ENCODE peak calls at places on chromosome 20, in four cellular contexts. H is cardiac muscle cell, W is GM12865, Y is PC-3. O is an unnamed sample.

GRCh38 chr20:37297066-37297736 is 7.7 kb downstream of the MANBAL start:
- DNase-seq in W (no peak), H (no peak), Y (peak), O (peak)

GRCh38 chr20:59082077-59082740 is 39.6 kb upstream of the PRELID3B start:
- DNase-seq in H (no peak), W (peak), Y (peak), O (no peak)

GRCh38 chr20:59676126-59676876 is 72.0 kb downstream of the PHACTR3 start:
- DNase-seq in W (no peak), H (no peak), Y (no peak), O (no peak)

GRCh38 chr20:61808497-61808896 is 257.2 kb downstream of the TAF4 start:
- DNase-seq in Y (no peak), W (no peak), H (no peak), O (no peak)

GRCh38 chr20:60108397-60108796 is 150.2 kb downstream of the CDH26 start:
- DNase-seq in W (no peak), H (no peak), Y (no peak), O (peak)

GRCh38 chr20:38432292-38432691 is 2.8 kb downstream of the SNHG17 start:
- DNase-seq in H (no peak), Y (no peak), W (no peak), O (no peak)

GRCh38 chr20:2692036-2692885 is at the start of gene EBF4:
- DNase-seq in Y (no peak), H (peak), W (no peak), O (no peak)

GRCh38 chr20:36462440-36463211 is 78.7 kb upstream of the MYL9 start:
- DNase-seq in H (no peak), Y (peak), W (peak), O (no peak)

GRCh38 chr20:54086444-54087134 is 16.2 kb upstream of the BCAS1 start:
- DNase-seq in H (no peak), W (no peak), Y (no peak), O (peak)

GRCh38 chr20:25277051-25277801 is 29.3 kb downstream of the PYGB start:
- DNase-seq in Y (no peak), H (no peak), W (no peak), O (no peak)

GRCh38 chr20:10596726-10597125 is 77.1 kb downstream of the JAG1 start:
- DNase-seq in W (no peak), Y (peak), H (no peak), O (no peak)

GRCh38 chr20:46419882-46420281 is 13.5 kb upstream of the ELMO2 start:
- DNase-seq in W (no peak), H (no peak), Y (no peak), O (no peak)

GRCh38 chr20:25081065-25081729 is 744 bp downstream of the VSX1 start:
- DNase-seq in W (no peak), Y (no peak), H (peak), O (no peak)

GRCh38 chr20:10332656-10333421 is 101.2 kb downstream of the MKKS start:
- DNase-seq in H (no peak), W (no peak), Y (no peak), O (no peak)

GRCh38 chr20:14410869-14411555 is 73.6 kb upstream of the FLRT3 start:
- DNase-seq in W (no peak), H (no peak), Y (no peak), O (no peak)

GRCh38 chr20:62214067-62214466 is 6.0 kb downstream of the HRH3 start:
- DNase-seq in Y (no peak), H (no peak), W (no peak), O (no peak)

GRCh38 chr20:7195704-7196103 is 428.2 kb downstream of the BMP2 start:
- DNase-seq in H (no peak), W (no peak), Y (peak), O (peak)

GRCh38 chr20:41587956-41588355 is 30.2 kb downstream of the CHD6 start:
- DNase-seq in W (no peak), H (no peak), Y (peak), O (peak)

GRCh38 chr20:57350086-57350710 is 857 bp upstream of the RAE1 start:
- DNase-seq in W (no peak), H (no peak), Y (no peak), O (peak)

GRCh38 chr20:49882171-49882970 is 33.0 kb downstream of the SPATA2 start:
- DNase-seq in Y (no peak), H (no peak), W (no peak), O (no peak)

GRCh38 chr20:14566505-14566904 is 229.1 kb upstream of the FLRT3 start:
- DNase-seq in Y (peak), H (no peak), W (no peak), O (no peak)

GRCh38 chr20:38999217-38999616 is 37.1 kb downstream of the DHX35 start:
- DNase-seq in H (no peak), W (no peak), Y (no peak), O (no peak)

GRCh38 chr20:24573557-24573956 is 104.1 kb downstream of the SYNDIG1 start:
- DNase-seq in Y (no peak), W (no peak), H (no peak), O (no peak)

GRCh38 chr20:46807998-46808397 is 86.6 kb upstream of the EYA2 start:
- DNase-seq in Y (no peak), W (no peak), H (no peak), O (no peak)

GRCh38 chr20:57953638-57954037 is 243.8 kb upstream of the PMEPA1 start:
- DNase-seq in Y (peak), H (no peak), W (no peak), O (no peak)

GRCh38 chr20:63055575-63056235 is 48.9 kb upstream of the BHLHE23 start:
- DNase-seq in H (no peak), Y (no peak), W (no peak), O (no peak)

GRCh38 chr20:31569163-31570020 is 35.7 kb upstream of the ID1 start:
- DNase-seq in H (peak), Y (peak), W (peak), O (no peak)

GRCh38 chr20:38057351-38057972 is 23.9 kb downstream of the RPRD1B start:
- DNase-seq in Y (peak), H (peak), W (peak), O (no peak)

GRCh38 chr20:58692579-58693225 is at the start of gene NPEPL1:
- DNase-seq in W (peak), Y (peak), H (peak), O (no peak)

GRCh38 chr20:53070714-53071392 is 98.7 kb downstream of the TSHZ2 start:
- DNase-seq in Y (no peak), W (peak), H (no peak), O (no peak)

GRCh38 chr20:48574383-48574782 is 253.4 kb downstream of the PREX1 start:
- DNase-seq in W (peak), H (no peak), Y (no peak), O (no peak)

GRCh38 chr20:3768342-3769130 is 983 bp upstream of the ADISSP start:
- DNase-seq in Y (peak), H (peak), W (peak), O (no peak)
- TF ChIP-seq CTCF in Y (peak), H (peak), W (peak), O (peak)

DNA sequence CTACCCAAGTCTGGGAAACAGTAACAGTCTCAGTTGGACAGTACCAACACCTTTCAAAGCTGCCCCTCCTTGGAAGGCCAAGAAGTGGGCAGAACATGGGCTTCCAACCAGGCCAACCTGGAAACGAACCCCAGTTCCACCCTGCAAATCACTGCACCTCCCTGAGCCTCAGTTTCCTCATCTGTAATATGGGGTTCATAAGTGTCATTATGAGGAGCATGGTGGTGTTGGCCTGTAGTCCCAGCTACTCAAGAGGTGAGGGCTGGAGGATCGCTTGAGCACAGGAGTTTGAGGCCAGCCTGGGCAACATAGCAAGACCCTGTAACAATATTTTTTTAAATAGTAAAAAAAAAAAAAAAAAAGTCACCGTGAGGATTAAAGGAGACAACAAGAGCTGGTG is 34.5 kb downstream of the C20orf203 start:
- DNase-seq in W (no peak), H (no peak), Y (no peak), O (no peak)
- TF ChIP-seq CTCF in W (no peak), H (no peak), Y (no peak), O (no peak)

GRCh38 chr20:64278319-64278681 is 22.8 kb downstream of the PCMTD2 start:
- DNase-seq in W (no peak), H (no peak), Y (no peak), O (no peak)
- TF ChIP-seq CTCF in W (no peak), H (no peak), Y (no peak), O (no peak)

GRCh38 chr20:11843289-11843688 is 74.4 kb upstream of the BTBD3 start:
- DNase-seq in W (no peak), Y (no peak), H (no peak), O (no peak)

GRCh38 chr20:11841972-11842461 is 75.7 kb upstream of the BTBD3 start:
- DNase-seq in H (no peak), W (no peak), Y (no peak), O (no peak)

GRCh38 chr20:11833825-11834224 is 83.9 kb upstream of the BTBD3 start:
- DNase-seq in H (no peak), W (no peak), Y (no peak), O (no peak)

GRCh38 chr20:11832397-11832796 is 85.3 kb upstream of the BTBD3 start:
- DNase-seq in W (no peak), H (no peak), Y (no peak), O (no peak)

DNA sequence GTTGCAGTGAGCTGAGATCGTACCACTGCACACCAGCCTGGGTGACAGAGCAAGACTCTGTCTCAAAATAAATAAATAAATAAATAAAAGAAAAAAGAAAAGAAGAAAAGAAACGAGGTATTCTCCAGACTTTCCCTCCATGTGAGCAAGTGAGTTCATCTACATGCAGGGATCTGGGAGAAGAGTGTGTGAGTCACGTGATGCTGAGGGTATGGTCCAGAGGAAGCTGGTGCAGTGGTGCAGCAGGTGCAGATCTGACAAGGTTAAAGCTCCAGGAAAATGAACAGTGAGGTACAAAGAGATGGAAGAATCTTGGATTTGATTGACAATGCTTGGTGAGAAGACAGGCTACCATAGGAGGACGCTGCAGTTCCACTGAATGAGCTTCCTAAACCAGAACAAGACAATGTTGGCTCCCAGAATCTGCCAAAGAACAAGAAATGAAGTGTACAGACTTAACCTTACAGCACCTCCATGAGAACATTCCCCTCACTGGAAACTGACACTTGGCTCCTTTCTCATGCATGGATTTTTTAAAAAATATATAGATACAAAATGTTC is 79.5 kb upstream of the BTBD3 start:
- DNase-seq in Y (no peak), W (no peak), H (no peak), O (no peak)
- TF ChIP-seq CTCF in Y (peak), W (no peak), H (no peak), O (no peak)

DNA sequence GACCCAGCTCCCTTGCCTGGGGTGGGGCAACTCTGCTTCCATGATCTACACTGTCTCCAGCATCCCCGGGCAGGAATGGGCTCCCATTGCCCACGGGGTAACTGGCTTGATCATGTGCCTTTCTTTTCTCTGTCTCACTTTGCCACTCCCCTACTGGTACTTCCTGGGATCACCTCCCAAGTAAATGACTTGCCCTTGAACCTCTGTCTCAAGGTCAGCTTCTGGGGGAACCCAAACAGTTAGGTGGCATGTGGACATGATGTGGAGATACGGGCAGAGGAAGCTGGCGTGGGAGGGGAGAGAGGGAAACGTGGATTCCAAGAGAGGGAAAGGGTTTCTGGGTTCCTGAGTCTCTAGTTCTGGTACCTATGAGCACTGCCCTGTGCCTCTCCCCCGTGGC is 63.8 kb upstream of the RALY start:
- DNase-seq in W (no peak), Y (no peak), H (no peak), O (no peak)
- TF ChIP-seq CTCF in W (no peak), Y (no peak), H (no peak), O (no peak)

DNA sequence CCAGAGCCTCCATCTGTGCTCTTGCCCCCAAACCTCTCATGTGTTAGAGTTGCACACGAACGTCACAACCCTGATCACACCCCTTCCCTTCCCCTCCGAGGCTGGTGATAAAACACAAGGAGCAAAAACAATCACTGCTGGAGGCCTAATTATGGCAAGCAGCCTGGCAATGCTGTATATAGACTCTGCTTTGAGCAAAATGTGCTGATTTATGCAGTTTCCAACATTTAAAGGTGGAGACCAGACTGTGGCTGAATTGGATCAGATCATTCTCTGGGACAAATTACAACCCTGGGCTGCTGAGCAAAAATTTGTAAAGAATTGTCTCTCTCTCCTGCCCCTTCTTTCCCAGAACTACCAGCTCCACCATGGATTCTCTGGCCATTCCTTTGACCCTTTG is 64.6 kb upstream of the SRSF6 start:
- DNase-seq in H (no peak), W (no peak), Y (no peak), O (no peak)
- TF ChIP-seq CTCF in H (no peak), W (no peak), Y (no peak), O (no peak)

DNA sequence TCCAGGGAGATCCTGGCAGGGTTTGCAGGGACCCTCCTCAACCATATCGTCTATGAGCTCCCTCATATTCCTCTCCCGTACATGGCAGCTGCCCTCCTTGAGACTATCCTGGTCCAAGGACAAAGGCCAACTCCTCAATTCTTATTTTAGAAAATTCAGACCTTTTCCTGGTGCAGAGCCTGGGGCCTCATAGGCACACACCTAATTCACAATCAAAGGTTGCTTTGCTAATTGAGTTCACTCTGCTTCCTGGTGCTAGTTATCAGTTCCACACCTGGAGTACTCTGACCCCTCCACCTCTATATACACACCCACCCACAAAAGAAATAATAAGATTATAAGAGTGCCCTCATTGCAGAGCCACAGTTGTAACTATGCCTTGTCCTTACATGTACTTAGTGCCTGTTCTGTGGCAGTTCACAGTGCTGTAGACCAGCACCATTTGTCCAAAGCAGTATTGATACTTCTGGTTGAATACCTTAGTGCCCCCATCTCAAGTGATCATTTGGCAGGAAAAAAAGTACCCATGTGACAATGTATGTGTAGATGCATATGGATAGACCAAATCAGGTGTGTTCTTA is 38.7 kb downstream of the GSS start:
- DNase-seq in Y (no peak), W (no peak), H (no peak), O (no peak)
- TF ChIP-seq CTCF in Y (no peak), W (no peak), H (no peak), O (no peak)

O was measured in AG09309.